ENCODE peak calls at places on chromosomes 5 and 9, in six cellular contexts. R, Y, O, T, P and F are unnamed samples.

GRCh38 chr5:67518227-67518626 is 321.6 kb upstream of the CD180 start:
- DNase-seq in R (no peak), Y (no peak), O (no peak), T (no peak), P (no peak), F (no peak)

GRCh38 chr5:132215329-132215728 is 12.3 kb downstream of the P4HA2 start:
- DNase-seq in R (peak), Y (peak), O (peak), T (peak), P (peak), F (no peak)

GRCh38 chr9:36878986-36879982 is 154.8 kb downstream of the PAX5 start:
- DNase-seq in R (peak), Y (no peak), O (no peak), T (no peak), P (no peak), F (no peak)

GRCh38 chr5:54426209-54426608 is 29.3 kb upstream of the HSPB3 start:
- DNase-seq in R (no peak), Y (no peak), O (no peak), T (no peak), P (no peak), F (no peak)

GRCh38 chr5:56011835-56012234 is 17.1 kb upstream of the IL6ST start:
- DNase-seq in R (no peak), Y (peak), O (peak), T (no peak), P (peak), F (no peak)

GRCh38 chr5:3344671-3345070 is 251.0 kb upstream of the IRX1 start:
- DNase-seq in R (peak), Y (no peak), O (no peak), T (no peak), P (no peak), F (no peak)

GRCh38 chr9:109117856-109118801 is 1.6 kb downstream of the TMEM245 start:
- DNase-seq in R (peak), Y (peak), O (peak), T (no peak), P (peak), F (no peak)

GRCh38 chr5:11655681-11656080 is 248.6 kb downstream of the CTNND2 start:
- DNase-seq in R (no peak), Y (no peak), O (no peak), T (no peak), P (no peak), F (no peak)

GRCh38 chr5:147081256-147081872 is 153.5 kb upstream of the STK32A start:
- DNase-seq in R (no peak), Y (no peak), O (no peak), T (no peak), P (no peak), F (no peak)

GRCh38 chr9:94649100-94649855 is 10.0 kb upstream of the FBP1 start:
- DNase-seq in R (no peak), Y (peak), O (peak), T (no peak), P (peak), F (no peak)

GRCh38 chr5:527646-528591 is 3.7 kb upstream of the SLC9A3 start:
- DNase-seq in R (no peak), Y (no peak), O (no peak), T (no peak), P (no peak), F (no peak)

GRCh38 chr5:179895861-179896260 is 11.8 kb downstream of the TBC1D9B start:
- DNase-seq in R (no peak), Y (no peak), O (no peak), T (no peak), P (no peak), F (no peak)

GRCh38 chr5:73451218-73452130 is 2.9 kb upstream of the FOXD1 start:
- DNase-seq in R (peak), Y (no peak), O (peak), T (no peak), P (no peak), F (peak)

GRCh38 chr5:130077007-130077406 is 172.7 kb downstream of the CHSY3 start:
- DNase-seq in R (no peak), Y (no peak), O (no peak), T (no peak), P (no peak), F (no peak)
- TF ChIP-seq CTCF in R (no peak), Y (peak), O (peak), T (no peak), P (peak), F (no peak)

GRCh38 chr5:40361378-40361777 is 318.3 kb upstream of the PTGER4 start:
- DNase-seq in R (no peak), Y (no peak), O (no peak), T (no peak), P (no peak), F (no peak)
- TF ChIP-seq CTCF in R (no peak), Y (no peak), O (no peak), T (no peak), P (no peak), F (no peak)

GRCh38 chr9:88583901-88584596 is 49.1 kb downstream of the NXNL2 start:
- DNase-seq in R (no peak), Y (peak), O (peak), T (no peak), P (peak), F (no peak)
- TF ChIP-seq CTCF in R (no peak), Y (peak), O (no peak), T (no peak), P (peak), F (no peak)

DNA sequence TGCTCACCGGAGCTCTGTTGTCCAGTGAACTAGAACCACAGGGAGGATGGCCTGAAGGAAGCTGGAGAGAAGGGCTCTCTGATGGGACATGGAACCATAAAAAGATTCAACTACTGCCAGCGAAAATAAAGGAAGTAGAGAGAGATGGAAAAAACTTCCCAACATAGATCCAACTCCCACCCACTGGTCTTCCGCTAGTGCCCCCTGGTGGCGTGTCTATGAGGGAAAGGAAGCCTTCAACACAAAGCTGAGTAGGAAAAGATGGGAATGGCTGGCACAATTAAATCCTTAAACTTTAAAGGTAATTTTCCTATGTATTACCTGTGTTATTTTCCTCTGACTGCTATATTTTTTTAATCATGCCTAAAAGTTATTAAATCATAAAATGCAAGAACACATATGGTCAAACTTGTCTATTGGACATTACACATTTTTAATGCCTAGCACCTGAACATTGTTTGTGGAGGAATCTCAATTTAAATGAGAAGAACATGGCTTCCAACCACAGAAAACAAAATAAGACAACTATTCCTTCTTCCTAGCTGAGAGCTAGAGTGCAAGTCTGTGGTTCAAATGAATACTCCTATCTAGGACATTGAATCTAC is 51.5 kb downstream of the CEP120 start:
- DNase-seq in R (peak), Y (no peak), O (peak), T (no peak), P (peak), F (peak)
- TF ChIP-seq CTCF in R (peak), Y (peak), O (peak), T (no peak), P (peak), F (peak)

DNA sequence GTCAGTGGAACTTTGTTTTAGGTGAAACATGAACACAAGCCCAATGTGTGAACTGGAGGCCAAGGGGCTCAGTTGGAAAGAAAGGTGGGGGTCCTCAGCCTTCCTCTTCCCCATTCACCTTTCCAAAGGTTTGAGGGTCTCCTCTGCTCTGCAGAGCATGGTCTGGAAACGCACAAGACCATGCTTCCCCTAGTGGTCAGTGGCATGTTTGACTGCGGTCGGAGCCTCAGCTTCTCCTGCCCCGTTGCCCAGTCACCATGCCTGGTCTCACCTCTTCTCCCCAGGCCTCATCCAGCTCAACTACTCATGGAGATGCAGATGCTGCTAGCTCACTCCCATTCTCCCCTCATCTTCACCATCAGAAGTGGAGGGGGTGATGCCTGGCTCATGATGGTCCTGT is 340.3 kb downstream of the GADD45G start:
- DNase-seq in R (no peak), Y (no peak), O (no peak), T (no peak), P (no peak), F (no peak)
- TF ChIP-seq CTCF in R (no peak), Y (no peak), O (peak), T (no peak), P (no peak), F (no peak)